ENCODE peak calls at places on chromosomes 11 and 22, in nine cellular contexts. One of them, this sample, is unnamed.
A peak's percentile ranks its signal among the peaks of the same experiment; 100 is the strongest.

GRCh38 chr11:18611196-18611595 is 11.6 kb downstream of the MISFA start:
- DNase-seq in sigmoid colon: no peak
- DNase-seq in skeletal muscle cell: no peak
- DNase-seq in H1: no peak
- DNase-seq in fibroblast of the aortic adventitia: peak; percentile 48
- DNase-seq in fibroblast of mammary gland: no peak
- DNase-seq in body of pancreas: no peak
- DNase-seq in psoas muscle: no peak
- DNase-seq in tibial nerve: no peak
- DNase-seq in this sample: no peak

GRCh38 chr11:27427183-27427980 is 45.2 kb downstream of the LGR4 start:
- DNase-seq in sigmoid colon: no peak
- DNase-seq in skeletal muscle cell: no peak
- DNase-seq in H1: no peak
- DNase-seq in fibroblast of the aortic adventitia: peak; percentile 67
- DNase-seq in fibroblast of mammary gland: peak; percentile 30
- DNase-seq in body of pancreas: peak; percentile 55
- DNase-seq in psoas muscle: no peak
- DNase-seq in tibial nerve: no peak
- DNase-seq in this sample: no peak

GRCh38 chr11:34266090-34266912 is 91.5 kb downstream of the ABTB2 start:
- DNase-seq in sigmoid colon: peak; percentile 76
- DNase-seq in skeletal muscle cell: peak; percentile 85
- DNase-seq in H1: no peak
- DNase-seq in fibroblast of the aortic adventitia: peak; percentile 95
- DNase-seq in fibroblast of mammary gland: peak; percentile 96
- DNase-seq in body of pancreas: no peak
- DNase-seq in psoas muscle: no peak
- DNase-seq in tibial nerve: peak; percentile 69
- DNase-seq in this sample: no peak

GRCh38 chr22:50215297-50216049 is 14.7 kb downstream of the SELENOO start:
- DNase-seq in sigmoid colon: peak; percentile 57
- DNase-seq in skeletal muscle cell: no peak
- DNase-seq in H1: no peak
- DNase-seq in fibroblast of the aortic adventitia: no peak
- DNase-seq in fibroblast of mammary gland: no peak
- DNase-seq in body of pancreas: no peak
- DNase-seq in psoas muscle: peak; percentile 56
- DNase-seq in tibial nerve: no peak
- DNase-seq in this sample: no peak

GRCh38 chr22:44363214-44363979 is 50.6 kb upstream of the SHISAL1 start:
- DNase-seq in sigmoid colon: peak; percentile 97
- DNase-seq in skeletal muscle cell: peak; percentile 82
- DNase-seq in H1: no peak
- DNase-seq in fibroblast of the aortic adventitia: peak; percentile 99
- DNase-seq in fibroblast of mammary gland: peak; percentile 97
- DNase-seq in body of pancreas: peak; percentile 53
- DNase-seq in psoas muscle: peak; percentile 91
- DNase-seq in tibial nerve: peak; percentile 69
- DNase-seq in this sample: no peak

GRCh38 chr11:18699269-18699596 is 654 bp downstream of the TMEM86A start:
- DNase-seq in sigmoid colon: no peak
- DNase-seq in skeletal muscle cell: no peak
- DNase-seq in H1: no peak
- DNase-seq in fibroblast of the aortic adventitia: no peak
- DNase-seq in fibroblast of mammary gland: no peak
- DNase-seq in body of pancreas: no peak
- DNase-seq in psoas muscle: no peak
- DNase-seq in tibial nerve: no peak
- DNase-seq in this sample: no peak

GRCh38 chr11:44315947-44316387 is 6.0 kb upstream of the ALX4 start:
- DNase-seq in sigmoid colon: no peak
- DNase-seq in skeletal muscle cell: no peak
- DNase-seq in H1: no peak
- DNase-seq in fibroblast of the aortic adventitia: no peak
- DNase-seq in fibroblast of mammary gland: peak; percentile 34
- DNase-seq in body of pancreas: no peak
- DNase-seq in psoas muscle: peak; percentile 68
- DNase-seq in tibial nerve: no peak
- DNase-seq in this sample: no peak

GRCh38 chr11:116109228-116109627 is 605.0 kb upstream of the CADM1 start:
- DNase-seq in sigmoid colon: no peak
- DNase-seq in skeletal muscle cell: no peak
- DNase-seq in H1: no peak
- DNase-seq in fibroblast of the aortic adventitia: no peak
- DNase-seq in fibroblast of mammary gland: peak; percentile 29
- DNase-seq in body of pancreas: no peak
- DNase-seq in psoas muscle: no peak
- DNase-seq in tibial nerve: no peak
- DNase-seq in this sample: no peak

GRCh38 chr11:95659088-95659487 is 130.5 kb downstream of the FAM76B start:
- DNase-seq in sigmoid colon: no peak
- DNase-seq in skeletal muscle cell: peak; percentile 74
- DNase-seq in H1: no peak
- DNase-seq in fibroblast of the aortic adventitia: no peak
- DNase-seq in fibroblast of mammary gland: peak; percentile 74
- DNase-seq in body of pancreas: no peak
- DNase-seq in psoas muscle: no peak
- DNase-seq in tibial nerve: no peak
- DNase-seq in this sample: no peak

GRCh38 chr11:10693509-10694071 is at the start of gene IRAG1:
- DNase-seq in sigmoid colon: peak; percentile 92
- DNase-seq in skeletal muscle cell: no peak
- DNase-seq in H1: no peak
- DNase-seq in fibroblast of the aortic adventitia: peak; percentile 70
- DNase-seq in fibroblast of mammary gland: peak; percentile 34
- DNase-seq in body of pancreas: peak; percentile 14
- DNase-seq in psoas muscle: peak; percentile 69
- DNase-seq in tibial nerve: no peak
- DNase-seq in this sample: no peak

GRCh38 chr11:44899959-44900358 is 50.7 kb downstream of the TP53I11 start:
- DNase-seq in sigmoid colon: no peak
- DNase-seq in skeletal muscle cell: no peak
- DNase-seq in H1: no peak
- DNase-seq in fibroblast of the aortic adventitia: peak; percentile 69
- DNase-seq in fibroblast of mammary gland: peak; percentile 79
- DNase-seq in body of pancreas: no peak
- DNase-seq in psoas muscle: no peak
- DNase-seq in tibial nerve: no peak
- DNase-seq in this sample: no peak

GRCh38 chr11:2533642-2534115 is 88.9 kb downstream of the KCNQ1 start:
- DNase-seq in sigmoid colon: peak; percentile 86
- DNase-seq in skeletal muscle cell: peak; percentile 73
- DNase-seq in H1: peak; percentile 77
- DNase-seq in fibroblast of the aortic adventitia: peak; percentile 89
- DNase-seq in fibroblast of mammary gland: peak; percentile 80
- DNase-seq in body of pancreas: peak; percentile 48
- DNase-seq in psoas muscle: peak; percentile 80
- DNase-seq in tibial nerve: peak; percentile 66
- DNase-seq in this sample: no peak

GRCh38 chr11:93059074-93059957 is 89.9 kb downstream of the MTNR1B start:
- DNase-seq in sigmoid colon: no peak
- DNase-seq in skeletal muscle cell: peak; percentile 76
- DNase-seq in H1: no peak
- DNase-seq in fibroblast of the aortic adventitia: peak; percentile 69
- DNase-seq in fibroblast of mammary gland: peak; percentile 71
- DNase-seq in body of pancreas: no peak
- DNase-seq in psoas muscle: no peak
- DNase-seq in tibial nerve: no peak
- DNase-seq in this sample: no peak

GRCh38 chr11:120811731-120812130 is 212.2 kb upstream of the TBCEL start:
- DNase-seq in sigmoid colon: no peak
- DNase-seq in skeletal muscle cell: no peak
- DNase-seq in H1: no peak
- DNase-seq in fibroblast of the aortic adventitia: no peak
- DNase-seq in fibroblast of mammary gland: no peak
- DNase-seq in body of pancreas: no peak
- DNase-seq in psoas muscle: no peak
- DNase-seq in tibial nerve: no peak
- DNase-seq in this sample: no peak

GRCh38 chr11:47269829-47270305 is at the start of gene MADD:
- DNase-seq in sigmoid colon: peak; percentile 94
- DNase-seq in skeletal muscle cell: peak; percentile 43
- DNase-seq in H1: no peak
- DNase-seq in fibroblast of the aortic adventitia: peak; percentile 75
- DNase-seq in fibroblast of mammary gland: peak; percentile 74
- DNase-seq in body of pancreas: peak; percentile 85
- DNase-seq in psoas muscle: peak; percentile 95
- DNase-seq in tibial nerve: peak; percentile 64
- DNase-seq in this sample: peak; percentile 87

GRCh38 chr11:43687120-43687791 is 6.7 kb downstream of the HSD17B12 start:
- DNase-seq in sigmoid colon: no peak
- DNase-seq in skeletal muscle cell: peak; percentile 54
- DNase-seq in H1: no peak
- DNase-seq in fibroblast of the aortic adventitia: peak; percentile 55
- DNase-seq in fibroblast of mammary gland: peak; percentile 63
- DNase-seq in body of pancreas: no peak
- DNase-seq in psoas muscle: peak; percentile 71
- DNase-seq in tibial nerve: peak; percentile 8
- DNase-seq in this sample: no peak

GRCh38 chr11:122440783-122441701 is 214.5 kb upstream of the UBASH3B start:
- DNase-seq in sigmoid colon: peak; percentile 68
- DNase-seq in skeletal muscle cell: no peak
- DNase-seq in H1: no peak
- DNase-seq in fibroblast of the aortic adventitia: peak; percentile 27
- DNase-seq in fibroblast of mammary gland: no peak
- DNase-seq in body of pancreas: peak; percentile 20
- DNase-seq in psoas muscle: peak; percentile 67
- DNase-seq in tibial nerve: peak; percentile 50
- DNase-seq in this sample: no peak

GRCh38 chr11:70481625-70482528 is 83.5 kb downstream of the CTTN start:
- DNase-seq in sigmoid colon: no peak
- DNase-seq in skeletal muscle cell: no peak
- DNase-seq in H1: no peak
- DNase-seq in fibroblast of the aortic adventitia: peak; percentile 69
- DNase-seq in fibroblast of mammary gland: peak; percentile 88
- DNase-seq in body of pancreas: no peak
- DNase-seq in psoas muscle: peak; percentile 90
- DNase-seq in tibial nerve: no peak
- DNase-seq in this sample: no peak

GRCh38 chr22:48897638-48897954 is 930.1 kb downstream of the BRD1 start:
- DNase-seq in sigmoid colon: peak; percentile 48
- DNase-seq in skeletal muscle cell: no peak
- DNase-seq in H1: no peak
- DNase-seq in fibroblast of the aortic adventitia: no peak
- DNase-seq in fibroblast of mammary gland: no peak
- DNase-seq in body of pancreas: no peak
- DNase-seq in psoas muscle: no peak
- DNase-seq in tibial nerve: no peak
- DNase-seq in this sample: no peak

GRCh38 chr11:46299425-46300067 is 22.1 kb downstream of the CREB3L1 start:
- DNase-seq in sigmoid colon: no peak
- DNase-seq in skeletal muscle cell: no peak
- DNase-seq in H1: no peak
- DNase-seq in fibroblast of the aortic adventitia: no peak
- DNase-seq in fibroblast of mammary gland: peak; percentile 68
- DNase-seq in body of pancreas: no peak
- DNase-seq in psoas muscle: no peak
- DNase-seq in tibial nerve: no peak
- DNase-seq in this sample: no peak

GRCh38 chr11:117045196-117045595 is 53.0 kb downstream of the SIK3 start:
- DNase-seq in sigmoid colon: no peak
- DNase-seq in skeletal muscle cell: peak; percentile 53
- DNase-seq in H1: no peak
- DNase-seq in fibroblast of the aortic adventitia: peak; percentile 51
- DNase-seq in fibroblast of mammary gland: peak; percentile 66
- DNase-seq in body of pancreas: no peak
- DNase-seq in psoas muscle: no peak
- DNase-seq in tibial nerve: no peak
- DNase-seq in this sample: no peak

GRCh38 chr22:42320463-42321416 is 50.3 kb upstream of the TCF20 start:
- DNase-seq in sigmoid colon: no peak
- DNase-seq in skeletal muscle cell: no peak
- DNase-seq in H1: no peak
- DNase-seq in fibroblast of the aortic adventitia: no peak
- DNase-seq in fibroblast of mammary gland: no peak
- DNase-seq in body of pancreas: no peak
- DNase-seq in psoas muscle: no peak
- DNase-seq in tibial nerve: no peak
- DNase-seq in this sample: no peak

GRCh38 chr22:48943567-48944432 is 883.9 kb downstream of the BRD1 start:
- DNase-seq in sigmoid colon: peak; percentile 33
- DNase-seq in skeletal muscle cell: no peak
- DNase-seq in H1: peak; percentile 33
- DNase-seq in fibroblast of the aortic adventitia: no peak
- DNase-seq in fibroblast of mammary gland: no peak
- DNase-seq in body of pancreas: no peak
- DNase-seq in psoas muscle: no peak
- DNase-seq in tibial nerve: no peak
- DNase-seq in this sample: no peak

GRCh38 chr22:19761500-19762314 is 1.1 kb downstream of the TBX1 start:
- DNase-seq in sigmoid colon: no peak
- DNase-seq in skeletal muscle cell: no peak
- DNase-seq in H1: no peak
- DNase-seq in fibroblast of the aortic adventitia: no peak
- DNase-seq in fibroblast of mammary gland: peak; percentile 34
- DNase-seq in body of pancreas: no peak
- DNase-seq in psoas muscle: no peak
- DNase-seq in tibial nerve: no peak
- DNase-seq in this sample: no peak
- H3K4me3 ChIP-seq in sigmoid colon: no peak overlapping the region
- H3K4me3 ChIP-seq in skeletal muscle cell: peak overlapping the region; percentile 46
- H3K4me3 ChIP-seq in H1: no peak overlapping the region
- H3K4me3 ChIP-seq in fibroblast of the aortic adventitia: peak overlapping the region; percentile 41
- H3K4me3 ChIP-seq in fibroblast of mammary gland: peak overlapping the region; percentile 37
- H3K4me3 ChIP-seq in body of pancreas: no peak overlapping the region
- H3K4me3 ChIP-seq in psoas muscle: peak overlapping the region; percentile 80
- H3K4me3 ChIP-seq in tibial nerve: no peak overlapping the region
- H3K4me3 ChIP-seq in this sample: no peak overlapping the region

GRCh38 chr11:126817096-126817495 is 183.5 kb downstream of the KIRREL3 start:
- DNase-seq in sigmoid colon: no peak
- DNase-seq in skeletal muscle cell: no peak
- DNase-seq in H1: no peak
- DNase-seq in fibroblast of the aortic adventitia: no peak
- DNase-seq in fibroblast of mammary gland: peak; percentile 41
- DNase-seq in body of pancreas: no peak
- DNase-seq in psoas muscle: no peak
- DNase-seq in tibial nerve: no peak
- DNase-seq in this sample: no peak
- H3K4me3 ChIP-seq in sigmoid colon: no peak overlapping the region
- H3K4me3 ChIP-seq in skeletal muscle cell: no peak overlapping the region
- H3K4me3 ChIP-seq in H1: no peak overlapping the region
- H3K4me3 ChIP-seq in fibroblast of the aortic adventitia: no peak overlapping the region
- H3K4me3 ChIP-seq in fibroblast of mammary gland: no peak overlapping the region
- H3K4me3 ChIP-seq in body of pancreas: no peak overlapping the region
- H3K4me3 ChIP-seq in psoas muscle: no peak overlapping the region
- H3K4me3 ChIP-seq in tibial nerve: no peak overlapping the region
- H3K4me3 ChIP-seq in this sample: no peak overlapping the region

GRCh38 chr11:59552844-59553243 is 41.5 kb downstream of the OR4D9 start:
- DNase-seq in sigmoid colon: no peak
- DNase-seq in skeletal muscle cell: no peak
- DNase-seq in H1: no peak
- DNase-seq in fibroblast of the aortic adventitia: no peak
- DNase-seq in fibroblast of mammary gland: no peak
- DNase-seq in body of pancreas: no peak
- DNase-seq in psoas muscle: no peak
- DNase-seq in tibial nerve: no peak
- DNase-seq in this sample: no peak
- H3K4me3 ChIP-seq in sigmoid colon: no peak overlapping the region
- H3K4me3 ChIP-seq in skeletal muscle cell: no peak overlapping the region
- H3K4me3 ChIP-seq in H1: no peak overlapping the region
- H3K4me3 ChIP-seq in fibroblast of the aortic adventitia: no peak overlapping the region
- H3K4me3 ChIP-seq in fibroblast of mammary gland: no peak overlapping the region
- H3K4me3 ChIP-seq in body of pancreas: no peak overlapping the region
- H3K4me3 ChIP-seq in psoas muscle: no peak overlapping the region
- H3K4me3 ChIP-seq in tibial nerve: no peak overlapping the region
- H3K4me3 ChIP-seq in this sample: no peak overlapping the region

GRCh38 chr22:21868651-21869050 is 1.2 kb upstream of the MAPK1 start:
- DNase-seq in sigmoid colon: no peak
- DNase-seq in skeletal muscle cell: no peak
- DNase-seq in H1: no peak
- DNase-seq in fibroblast of the aortic adventitia: no peak
- DNase-seq in fibroblast of mammary gland: no peak
- DNase-seq in body of pancreas: no peak
- DNase-seq in psoas muscle: no peak
- DNase-seq in tibial nerve: no peak
- DNase-seq in this sample: no peak
- H3K4me3 ChIP-seq in sigmoid colon: no peak overlapping the region
- H3K4me3 ChIP-seq in skeletal muscle cell: no peak overlapping the region
- H3K4me3 ChIP-seq in H1: no peak overlapping the region
- H3K4me3 ChIP-seq in fibroblast of the aortic adventitia: no peak overlapping the region
- H3K4me3 ChIP-seq in fibroblast of mammary gland: no peak overlapping the region
- H3K4me3 ChIP-seq in body of pancreas: no peak overlapping the region
- H3K4me3 ChIP-seq in psoas muscle: peak overlapping the region; percentile 92
- H3K4me3 ChIP-seq in tibial nerve: no peak overlapping the region
- H3K4me3 ChIP-seq in this sample: peak overlapping the region; percentile 76

This sample was measured in CD8-positive, alpha-beta memory T cell.